ENCODE peak calls at places on chromosomes 1 and 21, in four cellular contexts. K is HL-60, V is K562, S is GM12878. J is an unnamed sample.

GRCh38 chr1:168243200-168243599 is 17.4 kb downstream of the SFT2D2 start:
- DNase-seq in S (no peak), V (no peak), K (no peak), J (no peak)

GRCh38 chr21:41630249-41630648 is 122.3 kb upstream of the TMPRSS2 start:
- DNase-seq in V (no peak), K (no peak), S (no peak), J (no peak)

GRCh38 chr1:80542231-80542630 is 1258.5 kb upstream of the ADGRL2 start:
- DNase-seq in K (no peak), V (no peak), S (no peak), J (no peak)

GRCh38 chr1:67816506-67816905 is 16.8 kb downstream of the GNG12 start:
- DNase-seq in K (no peak), S (no peak), V (no peak), J (no peak)

GRCh38 chr1:194209920-194210319 is 1023.5 kb upstream of the B3GALT2 start:
- DNase-seq in K (no peak), S (no peak), V (no peak), J (no peak)

GRCh38 chr1:52164604-52165003 is 22.7 kb downstream of the ZFYVE9 start:
- DNase-seq in V (no peak), S (no peak), K (no peak), J (no peak)

GRCh38 chr1:8384577-8384976 is 66.7 kb downstream of the SLC45A1 start:
- DNase-seq in S (no peak), V (no peak), K (no peak), J (no peak)

GRCh38 chr1:173224280-173224886 is 17.3 kb upstream of the TNFSF4 start:
- DNase-seq in S (no peak), K (no peak), V (no peak), J (no peak)

GRCh38 chr1:203702130-203702577 is 62.8 kb upstream of the LAX1 start:
- DNase-seq in V (peak), S (peak), K (peak), J (peak)

GRCh38 chr21:21200103-21200938 is 202.1 kb downstream of the NCAM2 start:
- DNase-seq in V (peak), K (no peak), S (no peak), J (no peak)

GRCh38 chr1:39959651-39960333 is 4.8 kb downstream of the MFSD2A start:
- DNase-seq in S (no peak), K (no peak), V (no peak), J (no peak)

GRCh38 chr1:158177705-158178450 is 2.8 kb upstream of the CD1D start:
- DNase-seq in V (peak), K (peak), S (no peak), J (no peak)

GRCh38 chr1:186680031-186681012 is at the start of gene PTGS2:
- DNase-seq in S (peak), K (peak), V (no peak), J (peak)

GRCh38 chr1:86779308-86780191 is 75.2 kb downstream of the SH3GLB1 start:
- DNase-seq in V (no peak), S (no peak), K (no peak), J (no peak)

GRCh38 chr21:32314806-32315205 is 16.2 kb downstream of the MRAP start:
- DNase-seq in K (no peak), S (no peak), V (no peak), J (no peak)

GRCh38 chr1:228274452-228275153 is 66.8 kb downstream of the OBSCN start:
- DNase-seq in V (no peak), K (no peak), S (no peak), J (no peak)

GRCh38 chr1:4964634-4965345 is 310.4 kb downstream of the AJAP1 start:
- DNase-seq in S (no peak), V (no peak), K (no peak), J (no peak)

GRCh38 chr1:55443175-55443933 is 228.2 kb upstream of the USP24 start:
- DNase-seq in K (no peak), V (no peak), S (no peak), J (no peak)

GRCh38 chr1:24216730-24217129 is 29.6 kb upstream of the IFNLR1 start:
- DNase-seq in K (no peak), S (no peak), V (no peak), J (no peak)

GRCh38 chr21:29007801-29008200 is 11.3 kb downstream of the RWDD2B start:
- DNase-seq in K (no peak), V (no peak), S (no peak), J (no peak)

GRCh38 chr1:46969014-46969619 is 27.8 kb upstream of the CYP4A11 start:
- DNase-seq in K (no peak), S (no peak), V (peak), J (no peak)

GRCh38 chr21:45551316-45551715 is 9.1 kb upstream of the SLC19A1 start:
- DNase-seq in V (no peak), K (peak), S (peak), J (no peak)
- TF ChIP-seq SPI1 in V (no peak), K (no peak), S (no peak), J (no peak)

GRCh38 chr1:87918398-87918797 is 589.7 kb downstream of the LMO4 start:
- DNase-seq in K (no peak), S (no peak), V (no peak), J (no peak)
- TF ChIP-seq POLR2AphosphoS5 in K (no peak), S (no peak), V (no peak), J (no peak)

DNA sequence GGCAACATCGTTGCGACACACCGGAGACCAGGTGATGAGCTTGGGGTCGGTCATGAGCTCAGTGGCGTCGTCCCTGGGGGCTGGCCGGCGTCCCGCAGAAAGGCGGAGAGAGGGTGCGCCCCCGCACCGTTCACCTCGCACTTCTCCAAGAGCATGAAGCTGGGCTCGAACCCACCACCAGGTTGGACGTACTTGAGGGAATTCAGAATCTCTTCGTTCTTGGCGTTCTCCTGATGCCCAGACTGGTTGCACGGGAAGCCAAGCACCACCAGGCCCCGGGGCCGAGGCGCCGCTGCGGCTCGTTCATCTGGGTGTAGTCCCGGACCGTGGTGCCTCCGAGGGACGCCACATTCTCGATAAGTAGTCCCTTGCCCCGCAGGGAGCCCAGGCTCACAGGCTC is 176.6 kb upstream of the ADAMTS5 start:
- DNase-seq in K (no peak), S (no peak), V (no peak), J (no peak)
- TF ChIP-seq SPI1 in K (no peak), S (no peak), V (no peak), J (no peak)

GRCh38 chr1:209051598-209051997 is 531.9 kb upstream of the CAMK1G start:
- DNase-seq in K (no peak), V (no peak), S (no peak), J (no peak)

GRCh38 chr1:209046935-209047334 is 536.6 kb upstream of the CAMK1G start:
- DNase-seq in S (no peak), K (no peak), V (no peak), J (no peak)

GRCh38 chr1:209046058-209046417 is 537.5 kb upstream of the CAMK1G start:
- DNase-seq in K (no peak), V (no peak), S (no peak), J (no peak)

GRCh38 chr1:209045326-209046057 is 538.0 kb upstream of the CAMK1G start:
- DNase-seq in S (no peak), K (no peak), V (no peak), J (no peak)

GRCh38 chr1:209048961-209049669 is 534.4 kb upstream of the CAMK1G start:
- DNase-seq in S (no peak), K (no peak), V (no peak), J (no peak)
- TF ChIP-seq POLR2AphosphoS5 in S (no peak), K (no peak), V (no peak), J (no peak)